ENCODE peak calls at places on chromosomes 3 and 15, in seven cellular contexts. M, Q, E, G, D, P and S are unnamed samples.

GRCh38 chr3:168241156-168241555 is 145.4 kb upstream of the GOLIM4 start:
- DNase-seq in Q (no peak), G (no peak), P (no peak), E (no peak), M (no peak), D (no peak), S (no peak)

GRCh38 chr3:146142757-146143156 is 18.2 kb downstream of the PLOD2 start:
- DNase-seq in D (no peak), G (no peak), Q (no peak), M (peak), E (no peak), P (peak), S (peak)

GRCh38 chr3:111690242-111690641 is 95.1 kb upstream of the ZBED2 start:
- DNase-seq in P (no peak), E (no peak), D (no peak), M (no peak), G (no peak), Q (no peak), S (peak)

GRCh38 chr3:122510878-122511481 is 3.8 kb downstream of the KPNA1 start:
- DNase-seq in D (no peak), E (no peak), M (no peak), P (no peak), G (no peak), Q (no peak), S (no peak)

GRCh38 chr3:46682156-46682555 is 11.3 kb downstream of the ALS2CL start:
- DNase-seq in D (no peak), G (no peak), E (no peak), Q (no peak), P (no peak), M (no peak), S (no peak)

GRCh38 chr3:180594631-180595348 is 7.2 kb upstream of the TTC14 start:
- DNase-seq in E (no peak), P (peak), D (no peak), Q (no peak), M (peak), G (peak), S (peak)

GRCh38 chr3:99686955-99687612 is 48.7 kb downstream of the COL8A1 start:
- DNase-seq in G (peak), D (peak), Q (peak), M (peak), P (peak), E (no peak), S (peak)

GRCh38 chr3:170228093-170228766 is 6.0 kb downstream of the PRKCI start:
- DNase-seq in E (no peak), Q (no peak), M (peak), G (no peak), P (peak), D (no peak), S (peak)

GRCh38 chr15:80549191-80549590 is 145.0 kb downstream of the ARNT2 start:
- DNase-seq in Q (no peak), M (peak), G (no peak), E (peak), D (no peak), P (peak), S (peak)

GRCh38 chr3:63349583-63350177 is 71.6 kb downstream of the SYNPR start:
- DNase-seq in D (peak), P (peak), M (peak), E (no peak), Q (no peak), G (peak), S (peak)

GRCh38 chr15:88954431-88955277 is 41.5 kb upstream of the MFGE8 start:
- DNase-seq in P (peak), M (no peak), D (peak), Q (peak), E (no peak), G (peak), S (no peak)

GRCh38 chr3:66483006-66483928 is 17.6 kb downstream of the LRIG1 start:
- DNase-seq in D (peak), Q (peak), M (no peak), G (no peak), E (no peak), P (peak), S (peak)

GRCh38 chr15:95295905-95296618 is 1034.4 kb upstream of the NR2F2 start:
- DNase-seq in D (no peak), Q (no peak), E (no peak), M (no peak), P (no peak), G (no peak), S (no peak)

GRCh38 chr3:194990454-194991337 is 280.3 kb downstream of the XXYLT1 start:
- DNase-seq in P (no peak), G (no peak), E (no peak), D (no peak), Q (no peak), M (no peak), S (no peak)

GRCh38 chr3:173660645-173661299 is 263.2 kb downstream of the NLGN1 start:
- DNase-seq in M (peak), P (no peak), D (no peak), G (no peak), E (no peak), Q (no peak), S (peak)

GRCh38 chr15:76335851-76336253 is 721 bp upstream of the ISL2 start:
- DNase-seq in G (no peak), D (no peak), E (no peak), Q (no peak), P (peak), M (peak), S (no peak)

GRCh38 chr15:63833246-63833696 is 477 bp downstream of the HERC1 start:
- DNase-seq in Q (peak), M (peak), P (peak), E (no peak), D (peak), G (no peak), S (peak)

GRCh38 chr15:41562784-41563198 is 3.8 kb downstream of the TYRO3 start:
- DNase-seq in P (no peak), G (no peak), D (peak), Q (no peak), M (no peak), E (no peak), S (no peak)

GRCh38 chr15:25554640-25555039 is 115.8 kb upstream of the UBE3A start:
- DNase-seq in D (no peak), G (no peak), E (no peak), P (no peak), Q (no peak), M (no peak), S (no peak)

GRCh38 chr15:100863406-100864198 is 16.0 kb upstream of the ALDH1A3 start:
- DNase-seq in E (no peak), Q (peak), G (no peak), P (peak), D (peak), M (no peak), S (no peak)

GRCh38 chr15:64429448-64429847 is 30.9 kb upstream of the ZNF609 start:
- DNase-seq in Q (no peak), E (no peak), D (no peak), P (no peak), G (no peak), M (no peak), S (no peak)

GRCh38 chr3:128415110-128415772 is 51.4 kb downstream of the DNAJB8 start:
- DNase-seq in E (no peak), D (no peak), M (no peak), G (no peak), Q (no peak), P (no peak), S (no peak)

GRCh38 chr3:154864947-154865346 is 215.2 kb upstream of the MME start:
- DNase-seq in D (no peak), E (no peak), M (no peak), G (no peak), P (peak), Q (no peak), S (no peak)

GRCh38 chr3:101509276-101509675 is 3.7 kb downstream of the SENP7 start:
- DNase-seq in M (no peak), Q (no peak), G (no peak), D (no peak), E (no peak), P (no peak), S (no peak)

GRCh38 chr15:40751745-40752144 is 3.3 kb downstream of the RMDN3 start:
- DNase-seq in Q (no peak), P (no peak), E (no peak), M (no peak), D (no peak), G (no peak), S (no peak)

GRCh38 chr3:107065094-107065861 is 312.0 kb upstream of the CCDC54 start:
- DNase-seq in Q (no peak), G (peak), M (peak), P (no peak), D (no peak), E (no peak), S (peak)

GRCh38 chr3:61663728-61664492 is 102.5 kb downstream of the PTPRG start:
- DNase-seq in M (peak), G (no peak), D (no peak), P (peak), Q (no peak), E (peak), S (peak)

GRCh38 chr15:101391981-101392566 is 97.0 kb upstream of the SNRPA1 start:
- DNase-seq in M (peak), G (no peak), E (no peak), P (no peak), D (no peak), Q (no peak), S (no peak)

GRCh38 chr15:99253381-99254090 is 2.3 kb downstream of the LRRC28 start:
- DNase-seq in P (peak), G (no peak), E (peak), M (peak), Q (no peak), D (no peak), S (peak)

GRCh38 chr15:41102854-41103253 is 13.2 kb downstream of the INO80 start:
- DNase-seq in E (no peak), P (no peak), G (no peak), Q (no peak), D (no peak), M (no peak), S (no peak)

GRCh38 chr15:59999558-60000112 is 4.5 kb upstream of the FOXB1 start:
- DNase-seq in G (no peak), Q (no peak), D (no peak), P (no peak), E (no peak), M (no peak), S (no peak)

GRCh38 chr15:56608140-56608778 is 125.0 kb downstream of the ZNF280D start:
- DNase-seq in Q (no peak), P (no peak), D (no peak), G (no peak), M (no peak), E (no peak), S (no peak)

GRCh38 chr15:55514414-55514850 is 6.4 kb upstream of the DNAAF4 start:
- DNase-seq in D (no peak), G (peak), M (peak), P (no peak), Q (no peak), E (no peak), S (peak)

GRCh38 chr3:14598143-14598569 is 53.4 kb upstream of the CCDC174 start:
- DNase-seq in E (no peak), P (peak), D (no peak), M (peak), G (peak), Q (no peak), S (peak)